ENCODE peak calls at places on chromosome 19, in four cellular contexts. W, D, P and F are unnamed samples.

GRCh38 chr19:38190793-38191192 is 33.2 kb downstream of the DPF1 start:
- DNase-seq in W (no peak), D (no peak), P (no peak), F (no peak)

GRCh38 chr19:10644351-10645007 is 9.7 kb upstream of the ILF3 start:
- DNase-seq in W (peak; percentile 93), D (peak; percentile 92), P (peak; percentile 95), F (peak; percentile 95)

GRCh38 chr19:39729594-39729993 is 8.2 kb downstream of the CLC start:
- DNase-seq in W (no peak), D (no peak), P (no peak), F (no peak)

GRCh38 chr19:51324082-51324481 is 12.6 kb downstream of the IGLON5 start:
- DNase-seq in W (no peak), D (no peak), P (no peak), F (no peak)

GRCh38 chr19:1045247-1045603 is 5.3 kb downstream of the ABCA7 start:
- DNase-seq in W (peak; percentile 64), D (no peak), P (peak; percentile 94), F (no peak)

GRCh38 chr19:35266904-35267817 is 1.6 kb upstream of the USF2 start:
- DNase-seq in W (peak; percentile 82), D (peak; percentile 65), P (peak; percentile 76), F (no peak)

GRCh38 chr19:31553844-31554215 is 204.6 kb upstream of the TSHZ3 start:
- DNase-seq in W (no peak), D (no peak), P (no peak), F (no peak)

GRCh38 chr19:45170146-45171106 is 7.6 kb downstream of the TRAPPC6A start:
- DNase-seq in W (no peak), D (no peak), P (no peak), F (no peak)

GRCh38 chr19:34220472-34221063 is 33.8 kb upstream of the GARRE1 start:
- DNase-seq in W (no peak), D (peak; percentile 80), P (peak; percentile 83), F (no peak)

GRCh38 chr19:35509861-35510625 is 3.4 kb downstream of the DMKN start:
- DNase-seq in W (peak; percentile 76), D (peak; percentile 76), P (peak; percentile 99), F (peak; percentile 89)

GRCh38 chr19:6062961-6063575 is 47.2 kb downstream of the RFX2 start:
- DNase-seq in W (no peak), D (no peak), P (peak; percentile 30), F (no peak)

GRCh38 chr19:56350416-56351045 is 35.9 kb upstream of the ZSCAN5A start:
- DNase-seq in W (no peak), D (peak; percentile 64), P (peak; percentile 73), F (no peak)

GRCh38 chr19:51830263-51830662 is 35.3 kb downstream of the FPR3 start:
- DNase-seq in W (no peak), D (no peak), P (no peak), F (no peak)

GRCh38 chr19:56106993-56107392 is 14.1 kb downstream of the ZNF787 start:
- DNase-seq in W (no peak), D (no peak), P (no peak), F (no peak)

GRCh38 chr19:5094768-5095567 is 126.1 kb downstream of the KDM4B start:
- DNase-seq in W (no peak), D (no peak), P (no peak), F (no peak)

GRCh38 chr19:40279120-40279551 is 6.0 kb downstream of the AKT2 start:
- DNase-seq in W (peak; percentile 87), D (peak; percentile 87), P (no peak), F (no peak)

GRCh38 chr19:57559008-57559403 is 657 bp downstream of the ZNF550 start:
- DNase-seq in W (no peak), D (peak; percentile 63), P (peak; percentile 64), F (no peak)

GRCh38 chr19:33902802-33903488 is 106.3 kb downstream of the KCTD15 start:
- DNase-seq in W (no peak), D (no peak), P (no peak), F (no peak)

GRCh38 chr19:44807162-44807561 is 1.7 kb upstream of the BCAM start:
- DNase-seq in W (no peak), D (no peak), P (no peak), F (no peak)

GRCh38 chr19:35793381-35794165 is 18.2 kb downstream of the ARHGAP33 start:
- DNase-seq in W (no peak), D (peak; percentile 55), P (no peak), F (no peak)

GRCh38 chr19:49113762-49114629 is at the start of gene LIN7B:
- DNase-seq in W (peak; percentile 81), D (peak; percentile 87), P (peak; percentile 88), F (peak; percentile 85)

GRCh38 chr19:7463575-7463974 is 25.3 kb downstream of the PEX11G start:
- DNase-seq in W (no peak), D (no peak), P (no peak), F (no peak)

GRCh38 chr19:7458675-7459074 is 30.2 kb downstream of the PEX11G start:
- DNase-seq in W (no peak), D (no peak), P (no peak), F (no peak)

GRCh38 chr19:7459773-7460172 is 29.1 kb downstream of the PEX11G start:
- DNase-seq in W (no peak), D (no peak), P (no peak), F (no peak)

GRCh38 chr19:7460562-7460966 is 28.3 kb downstream of the PEX11G start:
- DNase-seq in W (no peak), D (no peak), P (no peak), F (no peak)

DNA sequence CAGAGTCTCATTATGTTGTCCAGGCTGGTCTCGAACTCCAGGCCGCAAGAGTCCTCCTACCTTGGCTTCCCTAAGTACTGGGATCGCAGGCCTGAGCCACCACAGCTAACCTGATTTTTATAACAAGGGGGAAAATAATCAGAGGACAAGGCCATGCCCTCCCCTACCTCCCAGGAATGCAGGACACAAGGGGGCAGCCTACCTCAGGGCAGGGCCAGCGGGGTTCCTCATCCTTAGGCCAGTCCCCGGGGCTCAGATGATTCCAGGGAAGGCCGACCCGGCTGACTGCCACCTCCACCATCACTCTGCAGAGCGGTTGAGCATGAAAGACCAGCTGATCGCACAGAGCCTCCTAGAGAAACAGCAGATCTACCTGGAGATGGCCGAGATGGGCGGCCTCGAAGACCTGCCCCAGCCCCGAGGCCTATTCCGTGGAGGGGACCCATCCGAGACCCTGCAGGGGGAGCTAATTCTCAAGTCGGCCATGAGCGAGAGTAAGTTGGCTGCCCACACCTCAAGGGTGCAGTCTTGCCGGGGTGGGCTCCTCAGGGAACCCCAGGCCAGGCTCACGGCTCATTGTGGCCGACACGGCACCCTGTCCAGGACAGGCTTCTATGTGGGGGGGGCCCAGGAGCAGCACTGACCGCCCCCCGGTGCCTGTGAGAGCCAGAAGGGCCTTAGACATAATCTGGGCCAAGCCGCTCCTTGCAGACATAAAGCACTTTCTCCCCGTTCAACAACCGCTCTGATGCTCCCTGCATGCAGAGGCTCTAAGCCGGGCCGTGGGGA is 26.8 kb downstream of the PEX11G start:
- DNase-seq in W (no peak), D (no peak), P (peak; percentile 78), F (no peak)
- TF ChIP-seq CTCF in W (no peak), D (no peak), P (peak; percentile 56), F (no peak)

GRCh38 chr19:13872695-13873389 is 4.1 kb upstream of the NANOS3 start:
- DNase-seq in W (no peak), D (peak; percentile 41), P (peak; percentile 91), F (no peak)
- TF ChIP-seq CTCF in W (no peak), D (no peak), P (peak; percentile 35), F (no peak)

DNA sequence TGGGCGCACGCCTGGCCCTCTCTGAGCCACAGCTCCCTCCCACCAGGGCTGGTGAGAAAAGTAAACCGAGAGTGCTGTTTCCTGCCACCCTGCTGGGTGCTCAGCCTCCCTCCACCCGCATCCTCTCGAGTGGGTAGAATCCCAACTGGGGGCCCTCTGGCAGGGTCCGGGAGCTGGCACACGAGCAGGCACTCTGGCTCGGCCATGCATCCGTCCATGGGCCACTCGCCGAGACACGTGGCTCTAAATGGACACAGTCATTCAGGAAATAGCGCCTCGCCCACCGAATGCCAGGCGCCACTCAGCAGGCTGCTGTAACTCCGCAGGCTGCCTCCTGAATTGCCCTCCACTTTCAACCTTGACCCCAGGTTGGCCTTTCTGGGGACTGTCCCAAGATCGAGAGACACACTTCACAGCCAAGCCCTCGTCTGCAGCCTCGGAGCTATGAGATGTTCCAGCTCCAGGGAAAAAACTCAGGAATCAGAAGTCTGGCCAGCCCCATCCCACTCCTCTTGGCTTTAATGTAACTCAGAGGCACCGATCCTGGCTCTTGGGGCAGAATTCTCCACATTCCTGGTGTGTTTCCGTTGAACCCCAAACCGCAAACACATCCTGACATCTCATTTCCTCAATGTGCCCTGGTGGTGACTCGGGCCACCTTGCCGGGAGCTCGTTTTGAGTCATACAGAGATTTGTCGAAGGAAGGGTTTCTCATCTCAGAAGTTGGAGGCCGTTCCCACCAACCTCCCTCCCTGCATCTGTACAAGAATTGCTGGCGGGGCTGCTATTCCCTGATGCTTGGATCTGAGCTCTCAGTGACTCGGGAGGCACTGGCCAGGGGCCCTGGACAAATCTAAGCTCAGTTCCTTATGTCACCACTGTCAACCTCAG is 14.1 kb downstream of the KLF2 start:
- DNase-seq in W (no peak), D (peak; percentile 93), P (peak; percentile 57), F (no peak)
- TF ChIP-seq CTCF in W (no peak), D (no peak), P (peak; percentile 34), F (no peak)

GRCh38 chr19:18291019-18291524 is 9.7 kb upstream of the JUND start:
- DNase-seq in W (no peak), D (no peak), P (no peak), F (no peak)
- TF ChIP-seq CTCF in W (no peak), D (no peak), P (no peak), F (no peak)

DNA sequence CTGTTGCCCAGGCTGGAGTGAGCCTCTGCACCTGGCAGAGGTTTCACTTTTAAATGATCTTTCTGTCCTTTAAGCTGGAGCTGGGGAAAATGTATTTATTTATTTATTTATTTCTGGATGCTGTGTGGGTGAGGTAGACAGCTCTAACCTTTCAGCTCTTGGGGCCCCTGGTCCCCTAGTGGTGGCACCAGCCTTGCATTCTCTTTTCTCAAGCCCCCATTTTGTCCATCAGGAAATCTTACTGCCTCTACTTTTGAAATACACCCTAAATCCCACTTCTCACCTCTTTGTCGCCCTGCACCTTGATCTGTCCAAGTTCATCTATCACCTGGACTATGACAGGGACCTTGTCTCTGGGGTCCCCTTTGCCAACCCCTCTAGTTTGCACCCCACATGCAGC is 2.1 kb upstream of the B9D2 start:
- DNase-seq in W (no peak), D (no peak), P (peak; percentile 58), F (no peak)
- TF ChIP-seq CTCF in W (no peak), D (no peak), P (peak; percentile 68), F (no peak)